ENCODE peak calls at places on chromosomes 6 and 20, in eight cellular contexts. V is adipocyte, F is colonic mucosa, I is tibial artery, O is A673, G is tibial nerve, R is heart right ventricle, E is PC-3. L is an unnamed sample. For H3K36me3, the result is how much of the 10 kb centered on the place peaks cover.

GRCh38 chr6:41743406-41744235 is 3.6 kb downstream of the PGC start:
- DNase-seq in E (no peak), I (no peak), O (no peak), G (no peak), F (no peak), V (no peak), R (no peak), L (no peak)

GRCh38 chr20:58697201-58697866 is 4.7 kb downstream of the NPEPL1 start:
- DNase-seq in R (no peak), I (peak), E (no peak), G (peak), O (no peak), F (no peak), V (no peak), L (no peak)

GRCh38 chr6:160348552-160349441 is 619 bp downstream of the SLC22A3 start:
- DNase-seq in V (peak), O (no peak), E (peak), R (peak), F (peak), G (no peak), I (no peak), L (peak)

GRCh38 chr6:117477988-117478852 is 4.3 kb upstream of the DCBLD1 start:
- DNase-seq in I (no peak), R (no peak), F (peak), G (no peak), V (no peak), E (no peak), O (peak), L (no peak)

GRCh38 chr6:146598785-146599405 is at the start of gene ADGB:
- DNase-seq in V (peak), R (peak), F (peak), O (peak), G (no peak), E (peak), I (peak), L (peak)

GRCh38 chr20:35833271-35833670 is 61.5 kb downstream of the PHF20 start:
- DNase-seq in O (no peak), R (no peak), E (no peak), G (no peak), I (no peak), V (no peak), F (no peak), L (no peak)

GRCh38 chr6:35427851-35428321 is 24.3 kb upstream of the FANCE start:
- DNase-seq in I (no peak), E (peak), V (peak), F (no peak), O (no peak), G (no peak), R (no peak), L (peak)

GRCh38 chr20:17374086-17374485 is 147.2 kb downstream of the PCSK2 start:
- DNase-seq in O (no peak), I (no peak), F (no peak), R (no peak), V (no peak), G (no peak), E (no peak), L (no peak)

GRCh38 chr6:33416386-33417126 is 1.4 kb downstream of the CUTA start:
- DNase-seq in O (no peak), F (no peak), R (no peak), I (no peak), G (no peak), V (peak), E (no peak), L (peak)

GRCh38 chr20:4973330-4974097 is 27.8 kb downstream of the SLC23A2 start:
- DNase-seq in F (peak), R (peak), V (peak), E (no peak), O (no peak), G (peak), I (peak), L (peak)

GRCh38 chr6:87656857-87657256 is 45.2 kb downstream of the AKIRIN2 start:
- DNase-seq in G (no peak), I (no peak), E (no peak), R (no peak), V (no peak), F (no peak), O (no peak), L (no peak)

GRCh38 chr6:106194949-106195919 is 109.1 kb downstream of the PRDM1 start:
- DNase-seq in V (peak), R (no peak), E (peak), F (no peak), G (no peak), O (peak), I (no peak), L (peak)

GRCh38 chr6:17959317-17959716 is 28.1 kb downstream of the KIF13A start:
- DNase-seq in F (no peak), O (no peak), R (no peak), G (no peak), I (no peak), E (no peak), V (no peak), L (no peak)

GRCh38 chr6:108030223-108030622 is 44.3 kb downstream of the OSTM1 start:
- DNase-seq in O (no peak), V (no peak), G (no peak), F (no peak), E (no peak), I (no peak), R (no peak), L (no peak)

GRCh38 chr6:16969699-16970695 is 131.9 kb upstream of the STMND1 start:
- DNase-seq in R (no peak), G (no peak), I (no peak), E (no peak), V (peak), F (no peak), O (peak), L (peak)

GRCh38 chr6:91580635-91581034 is 993.8 kb upstream of the MAP3K7 start:
- DNase-seq in E (peak), V (no peak), F (no peak), G (no peak), O (no peak), R (no peak), I (no peak), L (no peak)

GRCh38 chr6:12538881-12539357 is 177.6 kb upstream of the PHACTR1 start:
- DNase-seq in O (no peak), E (no peak), V (no peak), F (no peak), G (peak), R (peak), I (peak), L (no peak)

GRCh38 chr20:2748551-2749342 is 51.7 kb downstream of the CPXM1 start:
- DNase-seq in I (no peak), E (no peak), F (no peak), O (no peak), V (no peak), R (no peak), G (no peak), L (no peak)

GRCh38 chr20:1130058-1130694 is 11.8 kb downstream of the PSMF1 start:
- DNase-seq in F (no peak), R (no peak), I (no peak), O (no peak), E (no peak), G (no peak), V (no peak), L (no peak)

GRCh38 chr20:25439328-25439727 is 31.9 kb downstream of the GINS1 start:
- DNase-seq in E (no peak), V (no peak), O (no peak), F (no peak), G (no peak), R (no peak), I (no peak), L (no peak)

GRCh38 chr6:159633196-159633595 is 59.8 kb downstream of the SOD2 start:
- DNase-seq in R (no peak), O (peak), V (no peak), I (no peak), E (peak), F (no peak), G (no peak), L (peak)

GRCh38 chr6:24054388-24054787 is 71.6 kb upstream of the NRSN1 start:
- DNase-seq in R (no peak), G (no peak), E (no peak), V (no peak), O (no peak), I (no peak), F (no peak), L (no peak)

GRCh38 chr20:36919715-36920333 is 31.7 kb downstream of the SAMHD1 start:
- DNase-seq in I (no peak), E (peak), V (peak), O (peak), G (no peak), R (no peak), F (peak), L (peak)

GRCh38 chr6:56230976-56231566 is 16.3 kb downstream of the COL21A1 start:
- DNase-seq in G (no peak), E (peak), I (no peak), R (no peak), O (no peak), F (no peak), V (peak), L (no peak)

GRCh38 chr6:75855047-75855446 is 106.0 kb downstream of the MYO6 start:
- DNase-seq in E (peak), G (no peak), V (peak), I (no peak), F (peak), R (no peak), O (peak), L (peak)

GRCh38 chr20:50526403-50526989 is 16.3 kb downstream of the PTPN1 start:
- DNase-seq in E (no peak), F (no peak), V (no peak), G (no peak), R (no peak), I (no peak), O (no peak), L (no peak)

GRCh38 chr6:7240351-7240750 is 72.6 kb downstream of the SSR1 start:
- DNase-seq in G (no peak), V (no peak), I (no peak), F (no peak), R (no peak), E (no peak), O (no peak), L (no peak)

GRCh38 chr6:7239590-7239948 is 73.4 kb downstream of the SSR1 start:
- DNase-seq in R (no peak), I (no peak), F (peak), V (no peak), O (no peak), G (no peak), E (no peak), L (no peak)

GRCh38 chr6:7237653-7238190 is 75.3 kb downstream of the SSR1 start:
- DNase-seq in R (no peak), O (no peak), V (no peak), E (no peak), I (no peak), F (no peak), G (no peak), L (peak)

GRCh38 chr6:7238526-7238899 is 74.5 kb downstream of the SSR1 start:
- DNase-seq in R (no peak), E (no peak), I (no peak), F (no peak), O (no peak), G (no peak), V (no peak), L (no peak)

GRCh38 chr6:7238900-7239589 is 74.0 kb downstream of the SSR1 start:
- DNase-seq in I (peak), F (peak), G (peak), R (peak), V (peak), O (peak), E (peak), L (peak)
- H3K36me3 ChIP-seq in I (under half), F (under half), G (under half), R (under half), V (under half), O (under half), E (under half), L (under half)

DNA sequence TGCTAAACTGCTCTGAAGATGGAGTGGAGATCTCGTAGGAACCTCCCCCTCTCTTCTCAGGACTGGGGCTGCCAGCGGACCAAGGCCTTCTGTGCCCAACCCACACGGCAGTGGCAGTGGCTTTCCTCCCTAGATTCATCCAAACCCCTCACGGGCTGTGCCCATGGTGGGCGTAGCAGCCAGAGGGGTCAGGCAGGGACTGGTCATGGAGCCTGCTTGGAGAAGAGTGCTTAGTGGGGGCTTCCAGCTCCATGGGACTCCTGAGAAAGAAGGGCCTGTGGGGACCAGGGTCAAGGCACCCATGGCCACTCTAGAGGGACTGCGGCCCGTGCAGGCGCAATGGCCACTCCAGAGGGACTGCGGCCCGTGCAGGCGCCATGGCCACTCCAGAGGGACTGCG is 86.6 kb downstream of the TAF4 start:
- DNase-seq in V (no peak), E (no peak), G (no peak), R (no peak), F (no peak), I (no peak), O (no peak), L (no peak)
- H3K4me3 ChIP-seq in V (no peak), E (no peak), G (no peak), R (no peak), F (no peak), I (no peak), O (no peak), L (no peak)

DNA sequence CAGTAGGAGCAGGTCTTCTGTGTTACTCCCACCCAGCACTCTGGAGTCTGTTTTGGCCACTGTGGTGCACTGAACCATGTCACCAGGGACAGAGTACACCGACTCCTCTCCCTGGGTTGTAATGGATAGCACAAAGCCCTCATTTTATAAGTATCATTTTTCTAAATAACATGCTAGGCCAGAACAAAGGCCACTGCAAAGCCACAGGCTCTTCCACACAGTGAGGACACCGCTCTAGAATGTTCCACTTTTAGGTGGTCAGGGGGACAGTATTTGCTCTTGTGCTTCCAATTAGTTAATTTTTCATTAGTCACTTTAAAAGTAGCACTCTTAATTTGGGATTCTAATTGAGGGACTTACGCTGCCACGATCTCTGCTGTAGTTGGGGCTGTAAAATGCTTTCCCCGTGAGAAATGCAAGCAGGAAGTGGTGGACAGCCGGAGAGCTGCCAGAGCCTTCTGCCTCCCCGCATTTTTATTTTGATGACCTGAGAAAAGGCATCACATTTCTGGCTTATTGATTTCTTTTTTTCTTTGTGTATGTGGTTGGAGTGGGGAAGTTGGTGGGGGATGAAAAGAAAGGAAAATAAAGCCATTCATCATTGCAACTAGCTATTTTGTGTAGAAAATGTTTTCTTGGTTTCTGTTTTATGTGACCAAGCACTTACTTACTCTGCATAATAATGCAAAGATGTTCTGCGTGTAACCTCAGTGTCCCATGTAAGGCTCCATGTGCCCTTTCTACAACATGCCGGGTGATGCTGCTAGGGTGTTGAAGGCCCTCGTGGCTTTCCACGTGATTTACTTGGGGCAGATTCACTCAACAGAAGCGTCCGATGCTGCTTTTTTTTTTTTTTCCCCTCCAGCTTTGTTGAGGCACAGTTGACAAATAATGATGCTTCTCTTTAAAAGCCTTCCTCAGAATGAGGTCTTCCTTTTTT is 195.9 kb downstream of the SASH1 start:
- DNase-seq in V (no peak), O (no peak), G (no peak), I (no peak), F (no peak), R (no peak), E (no peak), L (peak)
- H3K36me3 ChIP-seq in V (half or more), O (under half), G (under half), I (half or more), F (under half), R (under half), E (under half), L (half or more)

GRCh38 chr20:23686046-23686750 is 2.6 kb downstream of the CST4 start:
- DNase-seq in V (no peak), G (no peak), F (no peak), O (no peak), R (no peak), E (no peak), I (no peak), L (no peak)

GRCh38 chr20:23690581-23690980 is 1.7 kb upstream of the CST4 start:
- DNase-seq in E (no peak), F (no peak), R (no peak), G (no peak), I (no peak), O (no peak), V (no peak), L (no peak)

GRCh38 chr20:23689399-23689690 is 507 bp upstream of the CST4 start:
- DNase-seq in R (no peak), V (no peak), F (no peak), G (no peak), O (no peak), I (no peak), E (no peak), L (no peak)

GRCh38 chr20:23691675-23692074 is 2.8 kb upstream of the CST4 start:
- DNase-seq in F (no peak), V (no peak), O (no peak), G (no peak), E (peak), R (no peak), I (no peak), L (peak)

DNA sequence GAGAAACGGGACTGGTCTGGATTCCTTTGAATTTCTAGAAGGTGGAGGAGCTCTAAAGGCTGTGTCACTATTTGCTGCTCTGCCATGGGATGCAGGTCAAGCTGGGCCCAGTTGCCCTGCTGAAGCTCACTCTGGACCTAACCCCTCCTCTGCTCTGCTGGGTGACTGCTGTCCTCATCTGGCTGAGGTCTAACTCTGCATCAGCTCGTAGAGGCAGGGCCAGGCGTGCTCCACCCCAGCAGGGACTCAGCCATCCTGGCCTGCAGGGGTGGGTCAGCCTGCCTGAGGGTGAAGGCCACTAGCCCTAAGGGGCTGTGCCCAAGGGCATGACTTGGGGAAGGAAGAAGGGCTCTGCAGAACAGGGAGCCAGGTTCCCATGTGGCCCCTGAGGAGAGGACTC is 852 bp downstream of the CST4 start:
- DNase-seq in F (no peak), I (no peak), O (no peak), R (no peak), G (no peak), E (no peak), V (no peak), L (no peak)
- H3K4me3 ChIP-seq in F (no peak), I (no peak), O (no peak), R (no peak), G (no peak), E (no peak), V (no peak), L (no peak)

GRCh38 chr20:3869839-3870634 is 19.1 kb upstream of the PANK2 start:
- DNase-seq in I (no peak), E (no peak), V (no peak), R (no peak), G (no peak), O (no peak), F (no peak), L (no peak)
- H3K36me3 ChIP-seq in I (half or more), E (half or more), V (half or more), R (under half), G (under half), O (under half), F (under half), L (under half)

GRCh38 chr6:6697620-6698019 is 109.1 kb downstream of the LY86 start:
- DNase-seq in V (no peak), R (no peak), E (no peak), G (no peak), F (no peak), O (no peak), I (no peak), L (no peak)

GRCh38 chr6:6694825-6695710 is 106.5 kb downstream of the LY86 start:
- DNase-seq in I (no peak), G (peak), E (no peak), V (no peak), O (no peak), F (peak), R (peak), L (peak)

GRCh38 chr6:6695711-6696048 is 107.2 kb downstream of the LY86 start:
- DNase-seq in E (no peak), I (no peak), G (no peak), F (no peak), O (no peak), V (no peak), R (no peak), L (peak)

GRCh38 chr6:6694368-6694780 is 105.9 kb downstream of the LY86 start:
- DNase-seq in O (no peak), V (no peak), E (no peak), R (no peak), I (no peak), F (peak), G (no peak), L (no peak)

GRCh38 chr6:6696867-6697531 is 108.5 kb downstream of the LY86 start:
- DNase-seq in V (peak), R (peak), I (no peak), F (peak), O (peak), G (no peak), E (peak), L (peak)
- H3K4me3 ChIP-seq in V (no peak), R (no peak), I (no peak), F (no peak), O (no peak), G (no peak), E (no peak), L (no peak)

DNA sequence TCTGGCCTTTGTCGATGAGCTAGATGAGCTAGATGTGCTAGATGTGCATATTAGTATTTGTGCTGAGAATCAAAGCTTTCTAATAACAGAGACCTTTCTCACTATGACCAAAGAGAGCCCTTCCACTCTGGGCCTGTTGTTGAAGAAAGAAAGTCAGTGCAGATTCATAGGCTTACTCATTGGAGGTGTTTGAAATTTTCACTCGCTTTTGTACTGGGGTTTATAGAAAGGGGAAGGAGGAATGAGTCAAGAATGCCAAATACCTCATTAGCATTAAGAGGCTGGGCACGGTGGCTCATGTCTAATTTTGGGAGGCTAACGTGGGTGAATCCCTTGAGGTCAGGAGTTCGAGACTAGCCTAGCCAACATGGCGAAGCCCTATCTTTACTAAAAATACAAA is 70.5 kb upstream of the LTV1 start:
- DNase-seq in V (peak), I (no peak), R (no peak), O (no peak), G (no peak), F (no peak), E (no peak), L (peak)
- H3K36me3 ChIP-seq in V (half or more), I (under half), R (under half), O (under half), G (under half), F (under half), E (under half), L (under half)